ENCODE peak calls at places on chromosome 14, in nine cellular contexts. One of them, this sample, is unnamed.

GRCh38 chr14:61147369-61147897 is 133.7 kb downstream of the TMEM30B start:
- DNase-seq in astrocyte: peak; percentile 81
- DNase-seq in HCT116: no peak
- DNase-seq in DND-41: no peak
- DNase-seq in PC-3: no peak
- DNase-seq in PC-9: no peak
- DNase-seq in neural progenitor cell: no peak
- DNase-seq in H1: no peak
- DNase-seq in K562: no peak
- DNase-seq in this sample: no peak

GRCh38 chr14:67583711-67584644 is 16.1 kb downstream of the PIGH start:
- DNase-seq in neural progenitor cell: peak; percentile 70
- DNase-seq in PC-3: peak; percentile 72
- DNase-seq in HCT116: peak; percentile 47
- DNase-seq in H1: no peak
- DNase-seq in K562: peak; percentile 72
- DNase-seq in DND-41: peak; percentile 35
- DNase-seq in PC-9: peak; percentile 42
- DNase-seq in astrocyte: peak; percentile 20
- DNase-seq in this sample: peak; percentile 58

GRCh38 chr14:90624732-90625444 is 191.3 kb downstream of the TTC7B start:
- DNase-seq in PC-9: no peak
- DNase-seq in HCT116: no peak
- DNase-seq in H1: no peak
- DNase-seq in astrocyte: no peak
- DNase-seq in K562: no peak
- DNase-seq in DND-41: no peak
- DNase-seq in neural progenitor cell: peak; percentile 68
- DNase-seq in PC-3: no peak
- DNase-seq in this sample: no peak

GRCh38 chr14:91744068-91744480 is 12.2 kb upstream of the CATSPERB start:
- DNase-seq in DND-41: no peak
- DNase-seq in K562: peak; percentile 6
- DNase-seq in astrocyte: no peak
- DNase-seq in PC-9: peak; percentile 90
- DNase-seq in HCT116: peak; percentile 6
- DNase-seq in neural progenitor cell: no peak
- DNase-seq in H1: no peak
- DNase-seq in PC-3: peak; percentile 81
- DNase-seq in this sample: peak; percentile 39

GRCh38 chr14:68392393-68393085 is 400.3 kb downstream of the ZFP36L1 start:
- DNase-seq in K562: no peak
- DNase-seq in PC-9: no peak
- DNase-seq in neural progenitor cell: peak; percentile 34
- DNase-seq in DND-41: no peak
- DNase-seq in astrocyte: no peak
- DNase-seq in HCT116: no peak
- DNase-seq in H1: no peak
- DNase-seq in PC-3: no peak
- DNase-seq in this sample: no peak

GRCh38 chr14:61607570-61608244 is 87.6 kb upstream of the HIF1A start:
- DNase-seq in astrocyte: no peak
- DNase-seq in DND-41: peak; percentile 74
- DNase-seq in HCT116: no peak
- DNase-seq in neural progenitor cell: peak; percentile 28
- DNase-seq in PC-3: no peak
- DNase-seq in H1: no peak
- DNase-seq in PC-9: no peak
- DNase-seq in K562: no peak
- DNase-seq in this sample: no peak

GRCh38 chr14:69711471-69712216 is 55.3 kb upstream of the SRSF5 start:
- DNase-seq in K562: no peak
- DNase-seq in HCT116: no peak
- DNase-seq in astrocyte: no peak
- DNase-seq in DND-41: no peak
- DNase-seq in PC-3: no peak
- DNase-seq in neural progenitor cell: no peak
- DNase-seq in PC-9: no peak
- DNase-seq in H1: no peak
- DNase-seq in this sample: no peak

GRCh38 chr14:89635615-89636014 is 218.6 kb upstream of the FOXN3 start:
- DNase-seq in H1: no peak
- DNase-seq in HCT116: no peak
- DNase-seq in neural progenitor cell: no peak
- DNase-seq in PC-9: no peak
- DNase-seq in astrocyte: no peak
- DNase-seq in PC-3: no peak
- DNase-seq in DND-41: no peak
- DNase-seq in K562: no peak
- DNase-seq in this sample: no peak

GRCh38 chr14:68368850-68369249 is 424.0 kb downstream of the ZFP36L1 start:
- DNase-seq in DND-41: no peak
- DNase-seq in HCT116: no peak
- DNase-seq in H1: no peak
- DNase-seq in K562: no peak
- DNase-seq in astrocyte: no peak
- DNase-seq in neural progenitor cell: no peak
- DNase-seq in PC-9: no peak
- DNase-seq in PC-3: no peak
- DNase-seq in this sample: no peak

GRCh38 chr14:61145258-61145902 is 135.8 kb downstream of the TMEM30B start:
- DNase-seq in astrocyte: peak; percentile 97
- DNase-seq in HCT116: no peak
- DNase-seq in K562: no peak
- DNase-seq in PC-9: no peak
- DNase-seq in DND-41: no peak
- DNase-seq in PC-3: peak; percentile 47
- DNase-seq in neural progenitor cell: no peak
- DNase-seq in H1: no peak
- DNase-seq in this sample: peak; percentile 94

GRCh38 chr14:73472182-73473114 is 14.1 kb upstream of the NUMB start:
- DNase-seq in K562: peak; percentile 38
- DNase-seq in HCT116: peak; percentile 60
- DNase-seq in neural progenitor cell: peak; percentile 71
- DNase-seq in PC-9: peak; percentile 51
- DNase-seq in PC-3: peak; percentile 87
- DNase-seq in H1: no peak
- DNase-seq in astrocyte: peak; percentile 61
- DNase-seq in DND-41: peak; percentile 26
- DNase-seq in this sample: peak; percentile 83

GRCh38 chr14:70239802-70240201 is 51.1 kb upstream of the SLC8A3 start:
- DNase-seq in PC-3: no peak
- DNase-seq in PC-9: no peak
- DNase-seq in astrocyte: no peak
- DNase-seq in H1: no peak
- DNase-seq in DND-41: no peak
- DNase-seq in HCT116: no peak
- DNase-seq in K562: no peak
- DNase-seq in neural progenitor cell: no peak
- DNase-seq in this sample: no peak

GRCh38 chr14:91508105-91508504 is 2.0 kb downstream of the PPP4R3A start:
- DNase-seq in neural progenitor cell: no peak
- DNase-seq in PC-3: no peak
- DNase-seq in HCT116: no peak
- DNase-seq in astrocyte: no peak
- DNase-seq in H1: no peak
- DNase-seq in K562: no peak
- DNase-seq in DND-41: no peak
- DNase-seq in PC-9: no peak
- DNase-seq in this sample: peak; percentile 18

GRCh38 chr14:98470663-98471062 is 801.3 kb downstream of the BCL11B start:
- DNase-seq in PC-3: no peak
- DNase-seq in neural progenitor cell: no peak
- DNase-seq in HCT116: no peak
- DNase-seq in PC-9: no peak
- DNase-seq in K562: no peak
- DNase-seq in astrocyte: no peak
- DNase-seq in H1: no peak
- DNase-seq in DND-41: no peak
- DNase-seq in this sample: no peak
- H3K4me3 ChIP-seq in PC-3: no peak overlapping the region
- H3K4me3 ChIP-seq in neural progenitor cell: no peak overlapping the region
- H3K4me3 ChIP-seq in HCT116: no peak overlapping the region
- H3K4me3 ChIP-seq in PC-9: no peak overlapping the region
- H3K4me3 ChIP-seq in K562: no peak overlapping the region
- H3K4me3 ChIP-seq in astrocyte: no peak overlapping the region
- H3K4me3 ChIP-seq in H1: no peak overlapping the region
- H3K4me3 ChIP-seq in DND-41: no peak overlapping the region
- H3K4me3 ChIP-seq in this sample: no peak overlapping the region

GRCh38 chr14:24064856-24065255 is 6.5 kb upstream of the CPNE6 start:
- DNase-seq in astrocyte: no peak
- DNase-seq in PC-3: no peak
- DNase-seq in PC-9: no peak
- DNase-seq in H1: no peak
- DNase-seq in neural progenitor cell: no peak
- DNase-seq in K562: no peak
- DNase-seq in HCT116: no peak
- DNase-seq in DND-41: no peak
- DNase-seq in this sample: no peak

GRCh38 chr14:24065408-24065807 is 6.0 kb upstream of the CPNE6 start:
- DNase-seq in neural progenitor cell: no peak
- DNase-seq in astrocyte: no peak
- DNase-seq in PC-9: no peak
- DNase-seq in HCT116: no peak
- DNase-seq in PC-3: no peak
- DNase-seq in H1: no peak
- DNase-seq in DND-41: no peak
- DNase-seq in K562: no peak
- DNase-seq in this sample: no peak

GRCh38 chr14:24068711-24069410 is 2.5 kb upstream of the CPNE6 start:
- DNase-seq in astrocyte: no peak
- DNase-seq in DND-41: no peak
- DNase-seq in K562: no peak
- DNase-seq in neural progenitor cell: no peak
- DNase-seq in HCT116: no peak
- DNase-seq in PC-9: no peak
- DNase-seq in H1: no peak
- DNase-seq in PC-3: no peak
- DNase-seq in this sample: no peak

GRCh38 chr14:24067133-24068082 is 4.0 kb upstream of the CPNE6 start:
- DNase-seq in PC-9: no peak
- DNase-seq in DND-41: no peak
- DNase-seq in H1: no peak
- DNase-seq in HCT116: no peak
- DNase-seq in K562: no peak
- DNase-seq in neural progenitor cell: no peak
- DNase-seq in astrocyte: no peak
- DNase-seq in PC-3: no peak
- DNase-seq in this sample: no peak

GRCh38 chr14:24066490-24067132 is 4.8 kb upstream of the CPNE6 start:
- DNase-seq in astrocyte: no peak
- DNase-seq in HCT116: no peak
- DNase-seq in neural progenitor cell: no peak
- DNase-seq in H1: no peak
- DNase-seq in PC-9: no peak
- DNase-seq in K562: no peak
- DNase-seq in PC-3: no peak
- DNase-seq in DND-41: no peak
- DNase-seq in this sample: no peak
- TF ChIP-seq EZH2 in astrocyte: no peak
- TF ChIP-seq EZH2 in HCT116: no peak
- TF ChIP-seq EZH2 in neural progenitor cell: no peak
- TF ChIP-seq EZH2 in H1: no peak
- TF ChIP-seq EZH2 in PC-9: no peak
- TF ChIP-seq EZH2 in K562: no peak
- TF ChIP-seq EZH2 in PC-3: no peak
- TF ChIP-seq EZH2 in DND-41: no peak
- TF ChIP-seq EZH2 in this sample: no peak

DNA sequence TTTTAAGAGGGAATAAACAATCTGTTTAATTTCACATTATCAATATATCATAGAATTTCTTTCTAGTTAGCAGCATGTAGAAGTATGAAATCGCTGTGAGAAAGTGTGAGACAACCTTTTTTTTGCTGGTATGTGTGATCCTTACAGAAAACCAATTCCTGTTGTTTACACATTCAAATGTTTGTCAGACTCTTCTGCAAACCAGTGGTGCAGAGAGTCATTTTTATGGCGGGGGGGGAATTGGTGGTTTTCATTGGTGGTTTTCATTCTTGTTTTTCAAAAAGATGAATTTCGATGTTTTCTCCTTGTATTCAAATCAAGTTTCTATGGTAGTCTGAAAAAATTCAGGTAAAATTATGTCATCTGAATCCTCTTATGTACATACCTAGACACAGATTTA is 57.8 kb downstream of the SLC25A21 start:
- DNase-seq in PC-9: no peak
- DNase-seq in DND-41: no peak
- DNase-seq in K562: no peak
- DNase-seq in HCT116: no peak
- DNase-seq in PC-3: peak; percentile 30
- DNase-seq in H1: no peak
- DNase-seq in neural progenitor cell: no peak
- DNase-seq in astrocyte: no peak
- DNase-seq in this sample: no peak
- H3K36me3 ChIP-seq in PC-9: no peaks in the 10 kb centered on the region
- H3K36me3 ChIP-seq in DND-41: no peaks in the 10 kb centered on the region
- H3K36me3 ChIP-seq in K562: no peaks in the 10 kb centered on the region
- H3K36me3 ChIP-seq in HCT116: no peaks in the 10 kb centered on the region
- H3K36me3 ChIP-seq in PC-3: no peaks in the 10 kb centered on the region
- H3K36me3 ChIP-seq in H1: no peaks in the 10 kb centered on the region
- H3K36me3 ChIP-seq in neural progenitor cell: no peaks in the 10 kb centered on the region
- H3K36me3 ChIP-seq in astrocyte: no peaks in the 10 kb centered on the region
- H3K36me3 ChIP-seq in this sample: no peaks in the 10 kb centered on the region

GRCh38 chr14:20668969-20669368 is 15.4 kb upstream of the RNASE4 start:
- DNase-seq in DND-41: no peak
- DNase-seq in H1: no peak
- DNase-seq in K562: no peak
- DNase-seq in PC-9: no peak
- DNase-seq in neural progenitor cell: no peak
- DNase-seq in astrocyte: no peak
- DNase-seq in PC-3: no peak
- DNase-seq in HCT116: no peak
- DNase-seq in this sample: no peak

GRCh38 chr14:20662968-20663731 is 21.2 kb upstream of the RNASE4 start:
- DNase-seq in PC-9: peak; percentile 53
- DNase-seq in PC-3: peak; percentile 90
- DNase-seq in neural progenitor cell: peak; percentile 82
- DNase-seq in HCT116: peak; percentile 92
- DNase-seq in K562: peak; percentile 54
- DNase-seq in DND-41: peak; percentile 28
- DNase-seq in astrocyte: peak; percentile 6
- DNase-seq in H1: peak; percentile 96
- DNase-seq in this sample: peak; percentile 72

GRCh38 chr14:20671597-20672283 is 12.6 kb upstream of the RNASE4 start:
- DNase-seq in HCT116: no peak
- DNase-seq in K562: no peak
- DNase-seq in PC-3: peak; percentile 90
- DNase-seq in astrocyte: no peak
- DNase-seq in DND-41: no peak
- DNase-seq in H1: no peak
- DNase-seq in PC-9: peak; percentile 67
- DNase-seq in neural progenitor cell: no peak
- DNase-seq in this sample: no peak

GRCh38 chr14:20667957-20668356 is 16.4 kb upstream of the RNASE4 start:
- DNase-seq in H1: no peak
- DNase-seq in astrocyte: no peak
- DNase-seq in neural progenitor cell: no peak
- DNase-seq in PC-3: no peak
- DNase-seq in K562: no peak
- DNase-seq in HCT116: no peak
- DNase-seq in DND-41: no peak
- DNase-seq in PC-9: no peak
- DNase-seq in this sample: no peak
- H3K4me3 ChIP-seq in H1: no peak overlapping the region
- H3K4me3 ChIP-seq in astrocyte: no peak overlapping the region
- H3K4me3 ChIP-seq in neural progenitor cell: no peak overlapping the region
- H3K4me3 ChIP-seq in PC-3: no peak overlapping the region
- H3K4me3 ChIP-seq in K562: no peak overlapping the region
- H3K4me3 ChIP-seq in HCT116: no peak overlapping the region
- H3K4me3 ChIP-seq in DND-41: no peak overlapping the region
- H3K4me3 ChIP-seq in PC-9: no peak overlapping the region
- H3K4me3 ChIP-seq in this sample: no peak overlapping the region

GRCh38 chr14:104403421-104404220 is 175.9 kb upstream of the C14orf180 start:
- DNase-seq in PC-9: no peak
- DNase-seq in HCT116: no peak
- DNase-seq in PC-3: no peak
- DNase-seq in neural progenitor cell: no peak
- DNase-seq in H1: no peak
- DNase-seq in K562: no peak
- DNase-seq in DND-41: no peak
- DNase-seq in astrocyte: no peak
- DNase-seq in this sample: no peak
- TF ChIP-seq EZH2 in PC-9: no peak
- TF ChIP-seq EZH2 in HCT116: no peak
- TF ChIP-seq EZH2 in PC-3: no peak
- TF ChIP-seq EZH2 in neural progenitor cell: no peak
- TF ChIP-seq EZH2 in H1: no peak
- TF ChIP-seq EZH2 in K562: no peak
- TF ChIP-seq EZH2 in DND-41: no peak
- TF ChIP-seq EZH2 in astrocyte: no peak
- TF ChIP-seq EZH2 in this sample: no peak

This sample was measured in GM23248.